ENCODE peak calls at places on chromosomes 1 and 21, in ten cellular contexts. O, X, C, H, K, F, S, Q, W and V are unnamed samples.

GRCh38 chr1:1397839-1398523 is 1.2 kb downstream of the CCNL2 start:
- DNase-seq in Q (no peak), O (no peak), H (no peak), W (peak), X (peak), K (no peak), S (no peak), C (no peak), F (peak), V (no peak)

GRCh38 chr1:145891587-145892485 is 6.2 kb upstream of the ANKRD35 start:
- DNase-seq in S (peak), F (peak), C (peak), H (peak), X (peak), K (peak), Q (peak), W (peak), O (peak), V (peak)

GRCh38 chr1:181135462-181135781 is 46.9 kb downstream of the IER5 start:
- DNase-seq in C (no peak), X (no peak), K (peak), Q (no peak), O (no peak), H (no peak), W (no peak), F (peak), S (no peak), V (peak)

GRCh38 chr21:46119565-46120271 is 21.8 kb downstream of the COL6A2 start:
- DNase-seq in F (no peak), C (no peak), Q (peak), S (no peak), K (peak), X (no peak), O (peak), W (no peak), H (no peak), V (no peak)

GRCh38 chr1:185426761-185427698 is 110.0 kb upstream of the IVNS1ABP start:
- DNase-seq in W (peak), S (peak), H (peak), X (no peak), K (peak), O (peak), C (no peak), F (peak), Q (no peak), V (peak)

GRCh38 chr1:72366473-72366872 is 84.1 kb upstream of the NEGR1 start:
- DNase-seq in X (peak), C (no peak), F (peak), Q (no peak), K (no peak), S (peak), H (no peak), W (peak), O (peak), V (peak)

GRCh38 chr1:235513495-235514366 is 9.5 kb upstream of the B3GALNT2 start:
- DNase-seq in O (peak), Q (no peak), H (no peak), X (peak), F (peak), W (peak), C (no peak), S (peak), K (peak), V (peak)

GRCh38 chr1:174269932-174270651 is 110.8 kb downstream of the RABGAP1L start:
- DNase-seq in C (no peak), H (no peak), X (no peak), K (no peak), W (no peak), S (no peak), F (no peak), Q (no peak), O (no peak), V (no peak)

GRCh38 chr1:76854255-76854654 is 13.0 kb upstream of the ST6GALNAC5 start:
- DNase-seq in C (no peak), W (no peak), O (no peak), H (no peak), S (no peak), Q (no peak), F (no peak), K (no peak), X (no peak), V (no peak)

GRCh38 chr1:150576794-150577556 is 2.4 kb downstream of the MCL1 start:
- DNase-seq in X (no peak), C (no peak), K (no peak), H (no peak), Q (no peak), O (no peak), W (peak), S (peak), F (no peak), V (peak)

GRCh38 chr1:244833734-244834595 is 1.5 kb upstream of the COX20 start:
- DNase-seq in O (peak), S (peak), Q (peak), F (peak), X (peak), H (peak), K (peak), C (no peak), W (peak), V (peak)

GRCh38 chr21:33682992-33683627 is 40.8 kb downstream of the ITSN1 start:
- DNase-seq in W (peak), O (no peak), Q (no peak), S (peak), K (no peak), F (no peak), X (peak), C (peak), H (no peak), V (peak)

GRCh38 chr1:226549937-226550670 is 1.5 kb downstream of the STUM start:
- DNase-seq in C (no peak), W (peak), Q (peak), K (peak), S (no peak), H (no peak), X (peak), O (peak), F (peak), V (no peak)

GRCh38 chr1:236762410-236762809 is 32.7 kb upstream of the MTR start:
- DNase-seq in C (no peak), X (no peak), H (no peak), W (no peak), Q (no peak), S (no peak), F (no peak), O (no peak), K (no peak), V (no peak)

GRCh38 chr1:58839871-58840835 is 56.3 kb upstream of the JUN start:
- DNase-seq in O (no peak), S (no peak), Q (no peak), H (peak), X (peak), W (peak), K (no peak), F (no peak), C (no peak), V (no peak)

GRCh38 chr1:58842941-58843340 is 59.1 kb upstream of the JUN start:
- DNase-seq in X (no peak), O (no peak), W (no peak), H (no peak), Q (no peak), C (no peak), S (no peak), K (no peak), F (no peak), V (no peak)

GRCh38 chr1:58839147-58839795 is 55.4 kb upstream of the JUN start:
- DNase-seq in W (no peak), F (no peak), H (no peak), O (no peak), X (no peak), C (no peak), Q (no peak), K (no peak), S (no peak), V (no peak)

GRCh38 chr1:58844176-58844575 is 60.3 kb upstream of the JUN start:
- DNase-seq in H (no peak), X (no peak), F (no peak), S (peak), O (no peak), W (no peak), K (no peak), Q (no peak), C (no peak), V (peak)

GRCh38 chr1:58841455-58841854 is 57.6 kb upstream of the JUN start:
- DNase-seq in W (no peak), H (no peak), C (no peak), X (no peak), S (no peak), F (peak), O (no peak), Q (no peak), K (no peak), V (no peak)
- TF ChIP-seq CTCF in W (peak), H (peak), C (peak), X (peak), S (peak), F (peak), O (peak), Q (peak), K (peak), V (peak)

GRCh38 chr1:158149577-158150269 is 31.0 kb upstream of the CD1D start:
- DNase-seq in F (peak), X (peak), W (peak), S (peak), O (peak), K (peak), Q (peak), C (peak), H (peak), V (peak)
- H3K4me3 ChIP-seq in F (peak), X (peak), W (peak), S (peak), O (no peak), K (peak), Q (peak), C (peak), H (peak), V (peak)

GRCh38 chr1:108512239-108513071 is 47.4 kb upstream of the EEIG2 start:
- DNase-seq in O (no peak), F (peak), K (no peak), S (peak), X (no peak), H (no peak), W (peak), Q (no peak), C (no peak), V (peak)
- TF ChIP-seq CTCF in O (peak), F (peak), K (peak), S (peak), X (peak), H (peak), W (peak), Q (peak), C (peak), V (peak)

GRCh38 chr1:108007070-108007469 is 42.1 kb upstream of the VAV3 start:
- DNase-seq in F (no peak), X (no peak), S (no peak), K (no peak), O (no peak), W (no peak), H (no peak), Q (no peak), C (no peak), V (no peak)
- H3K4me3 ChIP-seq in F (no peak), X (no peak), S (no peak), K (no peak), O (no peak), W (no peak), H (no peak), Q (no peak), C (no peak), V (no peak)

GRCh38 chr21:44377201-44377921 is 23.9 kb downstream of the TRPM2 start:
- DNase-seq in W (no peak), F (peak), C (no peak), X (peak), O (no peak), K (no peak), Q (peak), S (no peak), H (no peak), V (no peak)
- TF ChIP-seq CTCF in W (no peak), F (peak), C (no peak), X (no peak), O (no peak), K (no peak), Q (no peak), S (no peak), H (no peak), V (no peak)

GRCh38 chr1:31577515-31578191 is 1.3 kb downstream of the TINAGL1 start:
- DNase-seq in X (peak), H (peak), Q (peak), O (no peak), S (peak), F (no peak), K (no peak), W (peak), C (no peak), V (peak)
- H3K4me3 ChIP-seq in X (peak), H (peak), Q (peak), O (peak), S (no peak), F (no peak), K (peak), W (peak), C (peak), V (peak)

DNA sequence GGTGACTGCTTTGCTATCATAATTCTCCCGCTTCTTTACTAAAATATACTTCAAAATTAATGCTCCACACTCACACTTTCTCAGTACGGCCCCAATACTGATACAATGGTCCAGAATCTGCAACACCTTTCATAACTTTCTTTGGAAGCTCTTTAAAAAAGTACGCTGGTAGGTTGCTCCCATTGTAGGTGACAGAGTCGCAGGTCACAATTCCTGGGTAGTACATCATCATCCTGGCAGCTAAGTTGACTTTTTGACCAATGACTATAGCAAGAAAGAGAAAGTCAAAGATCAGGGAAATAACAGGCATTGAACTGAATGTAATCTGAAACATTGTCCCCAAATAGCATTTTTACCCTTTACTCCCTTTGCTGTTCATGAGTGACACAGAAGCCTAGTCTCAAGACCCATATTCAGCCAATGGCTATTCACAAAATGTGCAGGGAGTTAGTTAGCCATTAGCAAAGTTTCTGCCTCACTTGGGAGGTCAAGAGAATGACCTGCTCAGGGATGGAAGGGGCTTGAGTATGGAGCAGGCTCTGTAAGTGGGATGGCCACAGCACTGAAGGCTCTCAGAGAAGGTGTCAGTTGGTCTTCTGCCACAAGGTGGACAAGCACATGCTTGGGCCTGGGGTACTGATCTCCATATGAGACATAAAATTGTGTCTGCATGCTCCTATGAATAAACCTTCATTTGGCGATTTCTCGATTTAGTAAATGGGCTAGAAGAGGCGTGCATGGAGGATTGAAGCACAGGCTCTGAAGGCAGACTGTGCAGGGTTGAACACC is 35.4 kb downstream of the ADCY10 start:
- DNase-seq in Q (no peak), F (no peak), W (no peak), X (no peak), K (no peak), C (no peak), S (no peak), H (no peak), O (no peak), V (no peak)
- TF ChIP-seq CTCF in Q (no peak), F (no peak), W (no peak), X (no peak), K (no peak), C (no peak), S (no peak), H (no peak), O (no peak), V (no peak)